ENCODE peak calls at places on chromosomes 12 and 14, in eight cellular contexts. X is stimulated activated CD4-positive, alpha-beta T cell treated with anti-CD3 and anti-CD28 coated beads, Interleukin-12 subunit alpha, Interleukin-12 subunit beta, amount 100 ng/mL, for 48 hours; G is left cardiac atrium; Y is NCI-H1105; U is GM13977; T is GM04503; S is GM19239; W is NCI-H1048. K is an unnamed sample.

GRCh38 chr12:96500686-96501085 is 11.3 kb downstream of the CFAP54 start:
- DNase-seq in X (no peak), G (no peak), Y (no peak), U (no peak), T (no peak), S (no peak), W (no peak), K (no peak)

GRCh38 chr12:7289743-7290142 is 14.1 kb upstream of the ACSM4 start:
- DNase-seq in X (no peak), G (no peak), Y (no peak), U (no peak), T (no peak), S (no peak), W (no peak), K (no peak)

GRCh38 chr12:131710464-131711457 is at the start of gene SFSWAP:
- DNase-seq in X (peak), G (peak), Y (peak), U (peak), T (peak), S (peak), W (no peak), K (peak)

GRCh38 chr14:91264151-91265150 is 19.9 kb upstream of the GPR68 start:
- DNase-seq in X (no peak), G (no peak), Y (no peak), U (no peak), T (no peak), S (no peak), W (no peak), K (no peak)

GRCh38 chr12:67474934-67475620 is 173.5 kb upstream of the DYRK2 start:
- DNase-seq in X (no peak), G (no peak), Y (no peak), U (no peak), T (no peak), S (no peak), W (no peak), K (no peak)

GRCh38 chr14:28157887-28158791 is 608.4 kb upstream of the FOXG1 start:
- DNase-seq in X (no peak), G (no peak), Y (no peak), U (no peak), T (no peak), S (no peak), W (no peak), K (no peak)

GRCh38 chr14:39843881-39844280 is 411.6 kb upstream of the FBXO33 start:
- DNase-seq in X (no peak), G (no peak), Y (no peak), U (no peak), T (no peak), S (no peak), W (no peak), K (no peak)

GRCh38 chr12:105492591-105492990 is 162.1 kb downstream of the C12orf75 start:
- DNase-seq in X (no peak), G (no peak), Y (no peak), U (no peak), T (no peak), S (no peak), W (no peak), K (no peak)

GRCh38 chr12:15629108-15629507 is 160.1 kb downstream of the EPS8 start:
- DNase-seq in X (no peak), G (peak), Y (no peak), U (no peak), T (peak), S (peak), W (no peak), K (no peak)

GRCh38 chr14:91405241-91405721 is 12.3 kb downstream of the CCDC88C start:
- DNase-seq in X (no peak), G (no peak), Y (no peak), U (no peak), T (no peak), S (no peak), W (no peak), K (no peak)

GRCh38 chr14:33646692-33647260 is 304.1 kb downstream of the EGLN3 start:
- DNase-seq in X (no peak), G (no peak), Y (no peak), U (no peak), T (peak), S (no peak), W (no peak), K (no peak)

GRCh38 chr14:28709571-28710305 is 56.8 kb upstream of the FOXG1 start:
- DNase-seq in X (no peak), G (no peak), Y (no peak), U (no peak), T (no peak), S (no peak), W (no peak), K (no peak)

GRCh38 chr12:95633049-95633545 is 81.8 kb upstream of the USP44 start:
- DNase-seq in X (no peak), G (peak), Y (no peak), U (no peak), T (peak), S (no peak), W (no peak), K (peak)

GRCh38 chr14:56244138-56244789 is 126.1 kb downstream of the PELI2 start:
- DNase-seq in X (no peak), G (no peak), Y (no peak), U (no peak), T (peak), S (no peak), W (no peak), K (no peak)

GRCh38 chr12:90858261-90858660 is 96.7 kb downstream of the CCER1 start:
- DNase-seq in X (no peak), G (no peak), Y (peak), U (no peak), T (no peak), S (no peak), W (peak), K (no peak)

K was measured in 8988T.